ENCODE peak calls at places on chromosomes 1 and 21, in nine cellular contexts. M is heart left ventricle; S is stimulated activated CD8-positive, alpha-beta memory T cell treated with anti-CD3 and anti-CD28 coated beads, Interleukin-15, amount 100 ng/mL, for 1 hour; N is activated gamma-delta T cell treated with Interleukin-2 at 50 U/mL for 16 hours; H is stimulated activated CD4-positive, alpha-beta T cell treated with anti-CD3 and anti-CD28 coated beads, Interleukin-1b, Interleukin-23, amount 100 ng/mL, for 24 hours; O is T-helper 2 cell; A is activated CD4-positive, alpha-beta T cell treated with anti-CD3 and anti-CD28 coated beads for 24 hours; K is NCI-H2029; X is EL. J is an unnamed sample.

GRCh38 chr21:46063734-46064680 is 33.9 kb upstream of the COL6A2 start:
- DNase-seq in H (no peak), K (no peak), S (no peak), N (no peak), M (no peak), X (no peak), O (no peak), A (no peak), J (no peak)

GRCh38 chr1:7518411-7518810 is 252.7 kb upstream of the VAMP3 start:
- DNase-seq in K (no peak), S (no peak), A (no peak), O (no peak), X (no peak), H (no peak), N (no peak), M (no peak), J (no peak)

GRCh38 chr1:66527688-66528087 is 6.3 kb upstream of the SGIP1 start:
- DNase-seq in K (no peak), N (no peak), S (no peak), O (no peak), H (no peak), M (no peak), A (no peak), X (peak), J (peak)

GRCh38 chr1:88740784-88741183 is 56.7 kb downstream of the PKN2 start:
- DNase-seq in K (no peak), X (no peak), M (no peak), H (no peak), N (no peak), O (no peak), A (no peak), S (no peak), J (no peak)

GRCh38 chr1:87530042-87530441 is 201.4 kb downstream of the LMO4 start:
- DNase-seq in O (no peak), N (no peak), K (no peak), A (no peak), H (no peak), M (no peak), X (no peak), S (no peak), J (no peak)

GRCh38 chr1:241102652-241103051 is 254.4 kb downstream of the RGS7 start:
- DNase-seq in K (no peak), A (no peak), N (no peak), H (no peak), M (no peak), O (no peak), S (no peak), X (no peak), J (no peak)

GRCh38 chr21:29477941-29478340 is 179.2 kb downstream of the BACH1 start:
- DNase-seq in K (no peak), N (no peak), O (no peak), M (no peak), X (peak), A (no peak), S (no peak), H (no peak), J (peak)

GRCh38 chr1:6888268-6888667 is 103.0 kb downstream of the CAMTA1 start:
- DNase-seq in O (no peak), M (no peak), X (peak), H (no peak), A (no peak), K (no peak), N (no peak), S (no peak), J (peak)

GRCh38 chr1:233087001-233087881 is 136.8 kb downstream of the NTPCR start:
- DNase-seq in A (no peak), O (no peak), M (no peak), K (no peak), H (no peak), X (no peak), S (no peak), N (no peak), J (no peak)

GRCh38 chr1:22886211-22886610 is 86.5 kb downstream of the LACTBL1 start:
- DNase-seq in M (no peak), S (no peak), N (no peak), K (no peak), X (peak), A (no peak), H (no peak), O (no peak), J (peak)

GRCh38 chr21:37368536-37369279 is 2.1 kb downstream of the DYRK1A start:
- DNase-seq in H (no peak), K (no peak), X (peak), M (no peak), N (no peak), A (no peak), O (no peak), S (no peak), J (no peak)

GRCh38 chr1:70762386-70762785 is 285.2 kb downstream of the PTGER3 start:
- DNase-seq in A (no peak), X (no peak), O (no peak), K (no peak), N (no peak), M (no peak), S (no peak), H (no peak), J (no peak)

GRCh38 chr21:26912466-26912865 is 54.4 kb downstream of the ADAMTS5 start:
- DNase-seq in N (no peak), X (no peak), S (no peak), A (no peak), K (no peak), O (no peak), M (no peak), H (no peak), J (no peak)

GRCh38 chr1:16441312-16441641 is 753 bp downstream of the NECAP2 start:
- DNase-seq in O (no peak), M (no peak), A (no peak), N (no peak), H (no peak), X (peak), K (no peak), S (no peak), J (peak)

GRCh38 chr1:180917306-180918065 is 4.8 kb downstream of the KIAA1614 start:
- DNase-seq in X (no peak), N (no peak), K (no peak), S (no peak), M (no peak), H (no peak), O (no peak), A (no peak), J (no peak)

GRCh38 chr1:118989878-118990378 is 1.8 kb upstream of the TBX15 start:
- DNase-seq in S (no peak), N (no peak), H (no peak), X (no peak), A (no peak), O (no peak), M (no peak), K (no peak), J (peak)

GRCh38 chr1:201877877-201878339 is 10.8 kb upstream of the SHISA4 start:
- DNase-seq in X (peak), N (no peak), M (peak), O (no peak), S (no peak), K (no peak), H (no peak), A (peak), J (peak)

GRCh38 chr1:158951956-158952355 is 20.6 kb downstream of the PYHIN1 start:
- DNase-seq in O (no peak), X (no peak), M (no peak), H (no peak), A (no peak), N (no peak), S (no peak), K (peak), J (no peak)

GRCh38 chr1:185328204-185328728 is 11.2 kb upstream of the IVNS1ABP start:
- DNase-seq in A (no peak), M (no peak), S (no peak), K (no peak), H (no peak), O (no peak), X (no peak), N (no peak), J (no peak)

GRCh38 chr1:234083460-234083859 is 179.0 kb downstream of the SLC35F3 start:
- DNase-seq in X (no peak), S (no peak), M (no peak), A (no peak), H (no peak), N (no peak), K (no peak), O (no peak), J (peak)

GRCh38 chr1:113275083-113275482 is 115.2 kb upstream of the MAGI3 start:
- DNase-seq in O (no peak), M (no peak), K (no peak), N (no peak), A (no peak), S (no peak), X (no peak), H (no peak), J (no peak)

GRCh38 chr1:192489046-192489445 is 86.5 kb upstream of the RGS1 start:
- DNase-seq in N (no peak), H (no peak), K (no peak), O (no peak), X (peak), M (no peak), S (no peak), A (no peak), J (no peak)

GRCh38 chr21:44401386-44402160 is 48.2 kb downstream of the TRPM2 start:
- DNase-seq in A (no peak), N (no peak), M (no peak), X (no peak), O (no peak), S (no peak), K (no peak), H (no peak), J (no peak)

GRCh38 chr1:235357485-235358378 is 9.5 kb upstream of the TBCE start:
- DNase-seq in O (no peak), S (no peak), N (no peak), K (peak), A (no peak), H (no peak), M (no peak), X (no peak), J (no peak)

GRCh38 chr1:36520056-36520455 is 37.3 kb upstream of the CSF3R start:
- DNase-seq in A (no peak), N (no peak), O (no peak), X (no peak), S (no peak), K (no peak), H (no peak), M (no peak), J (no peak)

GRCh38 chr1:178341218-178341956 is 155.4 kb downstream of the CLEC20A start:
- DNase-seq in S (no peak), X (peak), K (no peak), N (no peak), M (peak), A (no peak), H (no peak), O (no peak), J (peak)

GRCh38 chr21:14259669-14260458 is 43.9 kb downstream of the RBM11 start:
- DNase-seq in X (peak), K (peak), O (no peak), H (no peak), S (no peak), M (no peak), N (no peak), A (no peak), J (peak)

GRCh38 chr21:29187939-29188338 is 57.5 kb downstream of the MAP3K7CL start:
- DNase-seq in S (no peak), X (peak), N (no peak), O (no peak), K (no peak), H (no peak), A (no peak), M (no peak), J (peak)

GRCh38 chr1:213606252-213606820 is 381.4 kb upstream of the PROX1 start:
- DNase-seq in M (no peak), X (no peak), H (no peak), A (no peak), K (no peak), N (no peak), S (no peak), O (no peak), J (no peak)

GRCh38 chr1:42765832-42766722 is 751 bp downstream of the P3H1 start:
- DNase-seq in S (no peak), O (no peak), H (peak), M (peak), K (peak), X (peak), A (peak), N (peak), J (peak)

GRCh38 chr1:57131257-57131656 is 165.4 kb upstream of the C8B start:
- DNase-seq in O (no peak), N (no peak), H (no peak), K (no peak), A (no peak), X (no peak), M (no peak), S (no peak), J (no peak)

GRCh38 chr1:1489231-1489630 is 17.7 kb downstream of the ATAD3B start:
- DNase-seq in H (no peak), A (no peak), M (no peak), X (no peak), N (no peak), K (no peak), S (no peak), O (no peak), J (no peak)

GRCh38 chr21:35150562-35151226 is 101.6 kb upstream of the RUNX1 start:
- DNase-seq in S (no peak), M (no peak), O (no peak), H (no peak), K (no peak), N (no peak), X (peak), A (no peak), J (peak)

GRCh38 chr1:161791889-161792655 is 26.0 kb downstream of the ATF6 start:
- DNase-seq in K (no peak), A (no peak), H (no peak), N (no peak), M (no peak), O (no peak), S (no peak), X (peak), J (no peak)

GRCh38 chr1:62875676-62876075 is 91.7 kb downstream of the ATG4C start:
- DNase-seq in O (no peak), N (no peak), S (no peak), X (peak), H (no peak), K (no peak), M (no peak), A (no peak), J (no peak)

GRCh38 chr21:17921579-17922530 is 102.7 kb upstream of the C21orf91 start:
- DNase-seq in H (no peak), X (peak), K (no peak), N (no peak), A (no peak), M (no peak), O (no peak), S (no peak), J (peak)

GRCh38 chr1:173853074-173853473 is 14.7 kb downstream of the GAS5 start:
- DNase-seq in A (no peak), S (no peak), M (no peak), K (no peak), N (no peak), X (peak), O (no peak), H (no peak), J (peak)